ENCODE peak calls at places on chromosomes 3 and 15, in seven cellular contexts. V is HCT116, U is H1, Y is GM12878, H is HepG2, F is K562, I is SK-N-SH. X is an unnamed sample.

GRCh38 chr15:59366368-59367021 is 6.2 kb downstream of the MYO1E start:
- DNase-seq in V (no peak), U (no peak), Y (no peak), H (no peak), F (no peak), I (no peak), X (no peak)

GRCh38 chr3:19994796-19995195 is 17.3 kb downstream of the PP2D1 start:
- DNase-seq in V (no peak), U (no peak), Y (no peak), H (no peak), F (no peak), I (no peak), X (no peak)

GRCh38 chr15:101652098-101652782 is at the start of gene TM2D3:
- DNase-seq in V (peak), U (peak), Y (peak), H (peak), F (peak), I (peak), X (peak)

GRCh38 chr15:64149424-64150235 is 1.9 kb upstream of the SNX22 start:
- DNase-seq in V (no peak), U (no peak), Y (no peak), H (no peak), F (no peak), I (no peak), X (peak)

GRCh38 chr3:169118666-169119370 is 544.7 kb downstream of the MECOM start:
- DNase-seq in V (no peak), U (no peak), Y (no peak), H (no peak), F (no peak), I (no peak), X (no peak)

GRCh38 chr3:157700405-157700804 is 197.2 kb upstream of the VEPH1 start:
- DNase-seq in V (peak), U (no peak), Y (no peak), H (no peak), F (no peak), I (no peak), X (no peak)

GRCh38 chr15:68277605-68278344 is at the start of gene FEM1B:
- DNase-seq in V (peak), U (peak), Y (peak), H (peak), F (peak), I (peak), X (peak)

GRCh38 chr15:90789496-90789895 is 72.3 kb downstream of the BLM start:
- DNase-seq in V (no peak), U (no peak), Y (no peak), H (no peak), F (no peak), I (no peak), X (no peak)

GRCh38 chr3:86985427-86985826 is 5.5 kb downstream of the VGLL3 start:
- DNase-seq in V (no peak), U (no peak), Y (no peak), H (no peak), F (no peak), I (no peak), X (no peak)

GRCh38 chr3:182919866-182920357 is 60.4 kb downstream of the DCUN1D1 start:
- DNase-seq in V (no peak), U (no peak), Y (no peak), H (no peak), F (no peak), I (no peak), X (no peak)

GRCh38 chr15:85704021-85704420 is 90.7 kb downstream of the KLHL25 start:
- DNase-seq in V (no peak), U (no peak), Y (no peak), H (no peak), F (no peak), I (no peak), X (no peak)

DNA sequence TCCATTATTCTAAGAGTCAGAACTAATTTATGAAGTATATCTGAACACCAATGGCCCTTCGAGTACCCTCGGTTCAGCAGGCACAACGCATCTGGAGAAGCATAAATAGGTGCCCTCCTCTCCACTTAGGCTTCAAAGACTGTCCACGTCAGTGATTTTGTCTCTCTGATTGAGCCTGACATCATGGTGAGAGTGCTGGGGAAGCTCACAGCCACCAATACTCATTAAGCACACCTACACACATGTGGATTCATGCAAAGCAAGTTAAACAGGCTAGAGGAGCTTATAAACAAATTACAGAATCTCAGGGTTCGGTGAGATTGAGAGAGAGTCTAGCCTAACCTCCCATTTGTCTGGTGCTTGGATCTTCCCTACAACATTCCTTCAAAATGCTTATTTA is 3.6 kb downstream of the CLDN1 start:
- DNase-seq in V (no peak), U (no peak), Y (no peak), H (no peak), F (no peak), I (no peak), X (no peak)
- TF ChIP-seq JUND in V (no peak), U (no peak), Y (no peak), H (no peak), F (no peak), I (no peak), X (no peak)

DNA sequence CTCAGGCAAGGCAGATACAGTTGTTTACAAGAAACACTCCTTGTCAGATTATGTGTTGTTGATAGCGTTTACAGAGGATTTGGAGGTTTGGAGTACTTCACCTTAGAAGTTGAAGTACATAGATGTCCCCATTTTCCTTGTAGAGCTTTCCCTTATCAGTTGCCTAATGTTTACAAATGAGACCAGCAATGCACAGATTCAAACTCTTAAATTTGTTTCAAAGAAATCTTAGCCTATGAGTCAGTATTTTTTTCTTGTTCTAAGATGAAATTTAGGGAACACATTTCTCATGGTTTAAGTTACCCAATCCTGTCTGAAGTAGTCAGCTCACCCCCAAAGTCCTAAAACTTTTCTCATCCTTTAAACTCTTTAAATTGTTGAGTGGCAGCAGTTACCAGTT is 6.3 kb upstream of the EIF5A2 start:
- DNase-seq in V (no peak), U (no peak), Y (no peak), H (no peak), F (no peak), I (no peak), X (no peak)
- TF ChIP-seq JUND in V (no peak), U (no peak), Y (no peak), H (no peak), F (no peak), I (no peak), X (no peak)

GRCh38 chr15:57028176-57028575 is 109.7 kb downstream of the TCF12 start:
- DNase-seq in V (no peak), U (no peak), Y (no peak), H (no peak), F (no peak), I (no peak), X (no peak)

GRCh38 chr15:57027596-57027995 is 109.2 kb downstream of the TCF12 start:
- DNase-seq in V (no peak), U (no peak), Y (no peak), H (no peak), F (no peak), I (no peak), X (no peak)

GRCh38 chr15:57026016-57026602 is 107.7 kb downstream of the TCF12 start:
- DNase-seq in V (no peak), U (no peak), Y (no peak), H (no peak), F (no peak), I (no peak), X (no peak)

GRCh38 chr15:57030011-57030410 is 111.6 kb downstream of the TCF12 start:
- DNase-seq in V (no peak), U (no peak), Y (no peak), H (no peak), F (no peak), I (no peak), X (no peak)

GRCh38 chr15:57025264-57025939 is 107.0 kb downstream of the TCF12 start:
- DNase-seq in V (no peak), U (no peak), Y (no peak), H (no peak), F (no peak), I (no peak), X (no peak)
- TF ChIP-seq JUND in V (no peak), U (no peak), Y (no peak), H (no peak), F (no peak), I (no peak), X (no peak)

GRCh38 chr3:57131210-57131588 is 34.0 kb downstream of the IL17RD start:
- DNase-seq in V (no peak), U (no peak), Y (no peak), H (no peak), F (no peak), I (no peak), X (no peak)

GRCh38 chr3:57127849-57128566 is 37.1 kb downstream of the IL17RD start:
- DNase-seq in V (no peak), U (no peak), Y (no peak), H (no peak), F (no peak), I (peak), X (no peak)

GRCh38 chr3:57130426-57131209 is 34.5 kb downstream of the IL17RD start:
- DNase-seq in V (no peak), U (peak), Y (no peak), H (no peak), F (no peak), I (peak), X (no peak)

GRCh38 chr3:57126244-57126643 is 38.9 kb downstream of the IL17RD start:
- DNase-seq in V (no peak), U (peak), Y (no peak), H (no peak), F (no peak), I (no peak), X (no peak)

DNA sequence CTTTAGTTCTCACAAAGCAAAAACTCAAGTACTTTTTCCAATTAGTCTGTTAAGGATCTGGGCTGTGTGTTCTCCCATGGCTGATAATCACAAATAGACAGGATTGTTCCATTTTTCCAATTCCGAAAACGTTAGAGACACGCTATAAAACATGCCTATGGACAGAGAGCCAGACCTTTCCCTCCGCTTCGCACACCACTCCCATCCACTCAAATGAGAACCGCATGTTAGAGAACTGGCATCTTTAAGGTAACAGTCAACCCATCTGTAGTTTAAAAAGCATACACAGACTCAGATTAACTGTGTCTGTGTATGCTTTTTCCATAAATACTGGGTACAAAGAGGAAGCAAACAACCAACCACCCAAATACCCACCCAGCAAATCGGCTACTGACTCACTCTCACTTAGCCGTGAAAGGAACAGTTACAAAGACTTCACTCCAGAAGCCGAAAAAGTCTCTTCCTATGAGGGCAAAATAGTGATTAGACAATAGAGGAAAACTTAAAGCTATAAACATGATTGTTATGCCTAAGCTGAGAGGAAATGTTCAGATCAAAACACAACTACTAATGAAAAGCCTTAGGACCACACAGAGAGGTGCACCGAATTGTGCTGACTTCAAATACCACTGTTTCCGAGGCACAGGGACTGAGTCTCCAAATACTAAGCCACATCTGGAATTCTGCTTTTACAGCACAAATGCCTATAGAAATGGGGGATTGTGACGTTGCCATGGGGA is 36.1 kb downstream of the IL17RD start:
- DNase-seq in V (no peak), U (no peak), Y (no peak), H (no peak), F (no peak), I (no peak), X (no peak)
- TF ChIP-seq JUND in V (no peak), U (no peak), Y (no peak), H (no peak), F (no peak), I (no peak), X (no peak)

GRCh38 chr15:88695046-88695445 is 56.2 kb downstream of the ISG20 start:
- DNase-seq in V (no peak), U (no peak), Y (no peak), H (no peak), F (no peak), I (no peak), X (no peak)

GRCh38 chr15:88697276-88697675 is 58.5 kb downstream of the ISG20 start:
- DNase-seq in V (no peak), U (no peak), Y (no peak), H (no peak), F (no peak), I (no peak), X (no peak)

GRCh38 chr15:88690331-88690730 is 51.5 kb downstream of the ISG20 start:
- DNase-seq in V (no peak), U (no peak), Y (no peak), H (no peak), F (no peak), I (no peak), X (no peak)

GRCh38 chr15:88695595-88696186 is 56.9 kb downstream of the ISG20 start:
- DNase-seq in V (no peak), U (no peak), Y (no peak), H (no peak), F (no peak), I (no peak), X (no peak)

GRCh38 chr15:88693191-88693590 is 54.4 kb downstream of the ISG20 start:
- DNase-seq in V (no peak), U (no peak), Y (no peak), H (no peak), F (no peak), I (no peak), X (no peak)
- TF ChIP-seq JUND in V (no peak), U (no peak), Y (no peak), H (no peak), F (no peak), I (no peak), X (no peak)

GRCh38 chr15:41862515-41863116 is 24.0 kb downstream of the PLA2G4B start:
- DNase-seq in V (peak), U (no peak), Y (no peak), H (peak), F (no peak), I (no peak), X (peak)
- TF ChIP-seq JUND in V (no peak), U (no peak), Y (no peak), H (no peak), F (no peak), I (no peak), X (no peak)